ENCODE peak calls at places on chromosomes 4 and X, in four cellular contexts. One of them, this sample, is unnamed.
A peak's percentile ranks its signal among the peaks of the same experiment; 100 is the strongest.

GRCh38 chrX:122945328-122945727 is 238.8 kb upstream of the GRIA3 start:
- DNase-seq in RWPE2: no peak
- DNase-seq in type B pancreatic cell: no peak
- DNase-seq in suprapubic skin: no peak
- DNase-seq in this sample: no peak

GRCh38 chrX:22486326-22486725 is 213.6 kb downstream of the CBLL2 start:
- DNase-seq in RWPE2: no peak
- DNase-seq in type B pancreatic cell: no peak
- DNase-seq in suprapubic skin: no peak
- DNase-seq in this sample: no peak

GRCh38 chr4:157576671-157577070 is 356.1 kb downstream of the GRIA2 start:
- DNase-seq in suprapubic skin: no peak
- DNase-seq in RWPE2: no peak
- DNase-seq in type B pancreatic cell: no peak
- DNase-seq in this sample: no peak

GRCh38 chrX:153643431-153644351 is 3.3 kb upstream of the DUSP9 start:
- DNase-seq in RWPE2: peak; percentile 24
- DNase-seq in type B pancreatic cell: peak; percentile 68
- DNase-seq in suprapubic skin: no peak
- DNase-seq in this sample: no peak

GRCh38 chrX:116272881-116273280 is 102.3 kb downstream of the AGTR2 start:
- DNase-seq in suprapubic skin: no peak
- DNase-seq in type B pancreatic cell: no peak
- DNase-seq in RWPE2: no peak
- DNase-seq in this sample: no peak

GRCh38 chrX:20594985-20595384 is 328.3 kb upstream of the RPS6KA3 start:
- DNase-seq in type B pancreatic cell: no peak
- DNase-seq in RWPE2: no peak
- DNase-seq in suprapubic skin: no peak
- DNase-seq in this sample: no peak

GRCh38 chr4:106316773-106317409 is 541 bp downstream of the AIMP1 start:
- DNase-seq in suprapubic skin: no peak
- DNase-seq in type B pancreatic cell: no peak
- DNase-seq in RWPE2: no peak
- DNase-seq in this sample: no peak

GRCh38 chrX:32804034-32804433 is 407.3 kb downstream of the DMD start:
- DNase-seq in RWPE2: no peak
- DNase-seq in type B pancreatic cell: no peak
- DNase-seq in suprapubic skin: no peak
- DNase-seq in this sample: no peak

GRCh38 chr4:187175197-187175596 is 451.5 kb upstream of the FAT1 start:
- DNase-seq in type B pancreatic cell: no peak
- DNase-seq in suprapubic skin: no peak
- DNase-seq in RWPE2: no peak
- DNase-seq in this sample: no peak

GRCh38 chrX:118702741-118703140 is 24.7 kb upstream of the IL13RA1 start:
- DNase-seq in suprapubic skin: no peak
- DNase-seq in RWPE2: no peak
- DNase-seq in type B pancreatic cell: no peak
- DNase-seq in this sample: no peak

GRCh38 chr4:176927117-176927516 is 134.4 kb upstream of the VEGFC start:
- DNase-seq in type B pancreatic cell: no peak
- DNase-seq in RWPE2: no peak
- DNase-seq in suprapubic skin: no peak
- DNase-seq in this sample: no peak

GRCh38 chrX:42094208-42094607 is 170.9 kb upstream of the CASK start:
- DNase-seq in type B pancreatic cell: no peak
- DNase-seq in suprapubic skin: no peak
- DNase-seq in RWPE2: no peak
- DNase-seq in this sample: no peak

GRCh38 chrX:9610774-9611392 is 146.0 kb downstream of the TBL1X start:
- DNase-seq in suprapubic skin: no peak
- DNase-seq in type B pancreatic cell: no peak
- DNase-seq in RWPE2: no peak
- DNase-seq in this sample: no peak

GRCh38 chr4:77917075-77917474 is 54.4 kb downstream of the MRPL1 start:
- DNase-seq in RWPE2: no peak
- DNase-seq in type B pancreatic cell: no peak
- DNase-seq in suprapubic skin: no peak
- DNase-seq in this sample: no peak

GRCh38 chr4:8675383-8675782 is 82.8 kb downstream of the CPZ start:
- DNase-seq in RWPE2: peak; percentile 67
- DNase-seq in type B pancreatic cell: no peak
- DNase-seq in suprapubic skin: no peak
- DNase-seq in this sample: no peak

GRCh38 chr4:48509543-48509942 is 19.5 kb downstream of the ZAR1 start:
- DNase-seq in type B pancreatic cell: no peak
- DNase-seq in RWPE2: no peak
- DNase-seq in suprapubic skin: no peak
- DNase-seq in this sample: no peak
- TF ChIP-seq CTCF in type B pancreatic cell: no peak
- TF ChIP-seq CTCF in RWPE2: no peak
- TF ChIP-seq CTCF in suprapubic skin: no peak
- TF ChIP-seq CTCF in this sample: no peak

GRCh38 chrX:7586126-7586525 is 256.8 kb upstream of the VCX start:
- DNase-seq in RWPE2: no peak
- DNase-seq in type B pancreatic cell: no peak
- DNase-seq in suprapubic skin: no peak
- DNase-seq in this sample: no peak
- TF ChIP-seq CTCF in RWPE2: peak; percentile 51
- TF ChIP-seq CTCF in type B pancreatic cell: peak; percentile 79
- TF ChIP-seq CTCF in suprapubic skin: no peak
- TF ChIP-seq CTCF in this sample: peak; percentile 27

GRCh38 chr4:71113294-71113693 is 119.8 kb downstream of the DCK start:
- DNase-seq in type B pancreatic cell: no peak
- DNase-seq in suprapubic skin: no peak
- DNase-seq in RWPE2: no peak
- DNase-seq in this sample: no peak
- TF ChIP-seq CTCF in type B pancreatic cell: peak; percentile 32
- TF ChIP-seq CTCF in suprapubic skin: no peak
- TF ChIP-seq CTCF in RWPE2: peak; percentile 25
- TF ChIP-seq CTCF in this sample: no peak

DNA sequence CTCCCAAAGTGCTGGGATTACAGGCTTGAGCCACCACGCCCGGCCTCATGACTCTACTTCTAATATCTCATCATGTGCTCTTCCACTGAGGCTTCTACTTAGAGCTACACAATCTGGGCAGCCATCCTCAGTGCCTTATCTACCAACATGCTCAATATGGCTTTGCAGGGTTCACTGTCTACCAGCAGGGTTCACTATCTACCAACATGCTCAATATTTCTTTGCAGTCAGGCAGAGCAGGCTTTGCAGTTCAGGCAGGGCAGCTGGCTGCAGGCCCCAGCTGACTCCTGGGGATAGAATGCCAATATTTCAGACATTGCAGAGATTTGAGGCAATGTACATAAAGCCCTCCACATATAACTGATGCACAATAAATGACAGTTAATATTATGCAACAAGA is 47.5 kb downstream of the PKD2 start:
- DNase-seq in RWPE2: no peak
- DNase-seq in suprapubic skin: no peak
- DNase-seq in type B pancreatic cell: no peak
- DNase-seq in this sample: no peak
- TF ChIP-seq CTCF in RWPE2: peak; percentile 53
- TF ChIP-seq CTCF in suprapubic skin: no peak
- TF ChIP-seq CTCF in type B pancreatic cell: peak; percentile 67
- TF ChIP-seq CTCF in this sample: no peak

DNA sequence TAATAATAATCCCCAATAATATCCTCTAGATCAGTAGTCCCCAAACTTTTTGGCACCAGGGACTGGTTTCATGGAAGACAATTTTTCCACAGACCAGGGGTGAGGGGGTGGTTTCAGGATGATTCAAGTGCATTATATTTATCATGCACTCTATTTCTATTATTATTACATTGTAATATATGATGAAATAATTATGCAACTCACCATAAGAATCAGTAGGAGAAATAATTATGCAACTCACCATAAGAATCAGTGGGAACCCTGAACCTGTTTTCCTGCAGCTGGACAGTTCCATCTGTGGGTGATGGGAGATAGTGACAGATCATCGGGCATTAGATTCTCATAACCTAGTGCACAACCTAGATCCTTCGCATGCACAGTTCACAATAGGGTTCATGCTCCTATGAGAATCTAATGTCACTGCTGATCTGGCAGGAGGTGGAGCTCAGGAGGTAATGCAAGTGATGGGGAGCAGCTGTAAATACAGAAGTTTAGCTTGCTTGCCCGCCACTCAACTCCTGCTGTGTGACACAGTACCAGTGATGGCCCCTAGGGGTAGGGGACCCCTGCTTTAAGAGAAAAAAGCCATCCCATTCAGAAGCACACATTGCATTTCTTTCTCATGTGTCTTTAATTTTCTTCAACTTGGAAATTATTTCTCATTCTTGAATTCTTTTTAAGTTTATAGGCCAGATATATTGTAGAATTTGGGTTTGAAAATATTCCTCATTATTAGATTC is 16.0 kb upstream of the SH3RF1 start:
- DNase-seq in suprapubic skin: no peak
- DNase-seq in type B pancreatic cell: no peak
- DNase-seq in RWPE2: no peak
- DNase-seq in this sample: no peak
- TF ChIP-seq CTCF in suprapubic skin: no peak
- TF ChIP-seq CTCF in type B pancreatic cell: peak; percentile 64
- TF ChIP-seq CTCF in RWPE2: no peak
- TF ChIP-seq CTCF in this sample: peak; percentile 67

DNA sequence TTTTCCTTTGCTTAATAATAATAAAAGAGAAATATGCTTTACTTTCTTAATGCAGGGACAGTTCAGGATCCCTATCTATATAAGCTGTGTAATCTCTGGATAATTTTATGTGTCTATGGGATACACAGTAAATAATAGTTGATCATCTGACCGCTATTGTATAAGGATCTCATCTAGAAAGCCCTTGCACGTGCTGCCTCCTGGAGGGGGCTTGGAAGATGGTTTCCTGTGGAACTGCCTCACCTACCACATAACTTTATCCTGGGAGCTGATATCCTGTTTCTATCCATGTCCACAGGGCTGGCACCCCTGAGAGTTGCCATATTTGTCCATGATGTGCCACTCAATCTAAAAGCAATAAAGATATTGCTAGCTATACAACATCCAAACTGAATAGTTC is 139.3 kb upstream of the FRMPD4 start:
- DNase-seq in type B pancreatic cell: no peak
- DNase-seq in suprapubic skin: no peak
- DNase-seq in RWPE2: no peak
- DNase-seq in this sample: no peak
- TF ChIP-seq CTCF in type B pancreatic cell: no peak
- TF ChIP-seq CTCF in suprapubic skin: no peak
- TF ChIP-seq CTCF in RWPE2: no peak
- TF ChIP-seq CTCF in this sample: no peak

DNA sequence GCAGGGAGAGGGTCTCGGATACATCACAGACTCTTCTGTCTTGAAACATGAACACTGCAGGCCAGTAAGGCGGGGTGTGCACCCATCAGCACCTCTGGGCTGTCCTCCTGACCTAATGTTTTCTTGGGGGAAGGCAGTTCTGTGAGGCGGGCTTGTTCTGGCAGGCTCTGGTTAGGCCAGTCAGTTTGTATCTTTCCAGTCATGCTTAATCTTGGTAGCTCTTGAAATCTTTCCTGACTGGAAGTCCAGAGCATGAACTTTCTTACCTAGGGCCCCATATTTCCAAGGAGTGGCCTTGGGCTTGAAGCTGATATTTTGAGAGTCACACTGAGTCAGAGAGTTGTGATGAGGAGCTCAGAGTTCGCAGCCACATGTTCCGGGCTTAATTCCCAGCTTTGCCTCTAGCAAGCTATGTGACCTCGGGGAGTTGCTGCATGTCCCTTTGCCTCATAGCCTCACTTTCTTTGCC is 54.2 kb upstream of the RASSF6 start:
- DNase-seq in suprapubic skin: no peak
- DNase-seq in type B pancreatic cell: no peak
- DNase-seq in RWPE2: no peak
- DNase-seq in this sample: no peak
- TF ChIP-seq CTCF in suprapubic skin: no peak
- TF ChIP-seq CTCF in type B pancreatic cell: no peak
- TF ChIP-seq CTCF in RWPE2: no peak
- TF ChIP-seq CTCF in this sample: no peak

This sample was measured in CD14-positive monocyte.